ENCODE peak calls at places on chromosome 18, in eight cellular contexts. M is AG09309, X is A549, Z is fibroblast of the aortic adventitia, C is HepG2, R is brain microvascular endothelial cell, N is left ventricle myocardium inferior, U is fibroblast of lung. D is an unnamed sample.
A peak's percentile ranks its signal among the peaks of the same experiment; 100 is the strongest.

GRCh38 chr18:47898696-47899095 is 31.8 kb downstream of the SMAD2 start:
- DNase-seq in M (no peak), X (no peak), Z (no peak), C (peak; percentile 46), R (no peak), N (no peak), U (no peak), D (no peak)

GRCh38 chr18:62105373-62105772 is 81.5 kb downstream of the PIGN start:
- DNase-seq in M (no peak), X (no peak), Z (peak; percentile 51), C (no peak), R (peak; percentile 74), N (no peak), U (peak; percentile 49), D (no peak)

GRCh38 chr18:23196119-23197004 is 61.1 kb downstream of the CABLES1 start:
- DNase-seq in M (no peak), X (no peak), Z (no peak), C (no peak), R (no peak), N (no peak), U (peak; percentile 59), D (no peak)

GRCh38 chr18:47251289-47252120 is at the start of gene SKOR2:
- DNase-seq in M (no peak), X (no peak), Z (no peak), C (no peak), R (no peak), N (no peak), U (peak; percentile 2), D (no peak)

GRCh38 chr18:48820483-48821250 is 130.1 kb downstream of the SMAD7 start:
- DNase-seq in M (no peak), X (no peak), Z (no peak), C (no peak), R (no peak), N (peak; percentile 6), U (no peak), D (no peak)

GRCh38 chr18:45291616-45292612 is 323.4 kb upstream of the SLC14A2 start:
- DNase-seq in M (peak; percentile 37), X (no peak), Z (peak; percentile 4), C (no peak), R (peak; percentile 54), N (no peak), U (peak; percentile 90), D (no peak)

GRCh38 chr18:57569133-57569532 is 17.4 kb downstream of the FECH start:
- DNase-seq in M (no peak), X (no peak), Z (no peak), C (no peak), R (no peak), N (no peak), U (no peak), D (no peak)

GRCh38 chr18:13577091-13577697 is 149.2 kb downstream of the FAM210A start:
- DNase-seq in M (peak; percentile 24), X (no peak), Z (peak; percentile 21), C (no peak), R (peak; percentile 41), N (no peak), U (peak; percentile 65), D (peak; percentile 71)

GRCh38 chr18:31176531-31176930 is 13.9 kb upstream of the DSC1 start:
- DNase-seq in M (no peak), X (no peak), Z (no peak), C (no peak), R (peak; percentile 16), N (no peak), U (peak; percentile 66), D (no peak)

GRCh38 chr18:70693196-70693595 is 404.4 kb downstream of the SOCS6 start:
- DNase-seq in M (no peak), X (no peak), Z (no peak), C (peak; percentile 1), R (peak; percentile 22), N (no peak), U (peak; percentile 1), D (no peak)

GRCh38 chr18:57466745-57467144 is 31.6 kb downstream of the ONECUT2 start:
- DNase-seq in M (no peak), X (no peak), Z (no peak), C (no peak), R (no peak), N (no peak), U (no peak), D (no peak)

GRCh38 chr18:69261436-69261835 is 139.3 kb upstream of the DOK6 start:
- DNase-seq in M (no peak), X (no peak), Z (no peak), C (no peak), R (no peak), N (no peak), U (peak; percentile 39), D (no peak)

GRCh38 chr18:72140007-72140406 is 404.1 kb downstream of the CBLN2 start:
- DNase-seq in M (no peak), X (no peak), Z (no peak), C (no peak), R (no peak), N (no peak), U (no peak), D (no peak)

GRCh38 chr18:23484783-23485182 is 18.5 kb upstream of the RMC1 start:
- DNase-seq in M (no peak), X (no peak), Z (no peak), C (no peak), R (no peak), N (no peak), U (no peak), D (no peak)

GRCh38 chr18:8631265-8631664 is 22.0 kb downstream of the RAB12 start:
- DNase-seq in M (no peak), X (no peak), Z (no peak), C (no peak), R (no peak), N (no peak), U (no peak), D (no peak)

GRCh38 chr18:62607708-62608428 is 85.0 kb downstream of the ZCCHC2 start:
- DNase-seq in M (no peak), X (no peak), Z (no peak), C (no peak), R (no peak), N (no peak), U (no peak), D (no peak)

GRCh38 chr18:61946449-61946848 is 53.6 kb upstream of the RNF152 start:
- DNase-seq in M (no peak), X (no peak), Z (peak; percentile 71), C (no peak), R (peak; percentile 57), N (no peak), U (peak; percentile 89), D (no peak)

GRCh38 chr18:25005602-25006375 is 346.2 kb downstream of the ZNF521 start:
- DNase-seq in M (no peak), X (no peak), Z (peak; percentile 42), C (no peak), R (no peak), N (no peak), U (peak; percentile 34), D (no peak)

GRCh38 chr18:55266981-55267380 is 307.7 kb upstream of the CCDC68 start:
- DNase-seq in M (no peak), X (no peak), Z (no peak), C (no peak), R (no peak), N (no peak), U (no peak), D (no peak)

GRCh38 chr18:24400587-24400986 is 3.0 kb upstream of the OSBPL1A start:
- DNase-seq in M (no peak), X (no peak), Z (no peak), C (no peak), R (no peak), N (no peak), U (peak; percentile 18), D (no peak)

GRCh38 chr18:48942086-48942485 is 8.7 kb downstream of the SMAD7 start:
- DNase-seq in M (no peak), X (no peak), Z (no peak), C (no peak), R (no peak), N (no peak), U (no peak), D (no peak)

DNA sequence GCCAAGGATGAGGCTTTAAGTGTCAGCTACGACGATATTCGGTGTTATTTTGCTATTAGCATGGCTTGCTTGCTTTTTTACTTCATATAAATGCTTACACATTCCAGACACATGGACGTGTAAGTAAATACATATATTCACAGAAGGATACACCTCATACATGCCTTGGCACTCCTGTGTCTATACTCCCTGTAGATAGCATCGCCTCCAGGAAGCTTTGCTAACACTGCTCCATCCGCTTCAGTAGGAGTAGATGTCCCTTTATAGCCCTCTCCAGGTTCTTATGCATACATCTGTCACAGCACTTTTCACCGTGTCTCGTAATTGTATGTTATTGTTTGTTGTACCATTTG is 27.5 kb upstream of the KCTD1 start:
- DNase-seq in M (no peak), X (peak; percentile 46), Z (no peak), C (no peak), R (no peak), N (no peak), U (no peak), D (no peak)
- TF ChIP-seq CTCF in M (no peak), X (no peak), Z (no peak), C (no peak), R (no peak), N (no peak), U (no peak), D (no peak)

GRCh38 chr18:36428431-36429029 is 131.0 kb downstream of the FHOD3 start:
- DNase-seq in M (no peak), X (no peak), Z (no peak), C (no peak), R (no peak), N (no peak), U (no peak), D (no peak)
- TF ChIP-seq CTCF in M (no peak), X (no peak), Z (no peak), C (no peak), R (no peak), N (no peak), U (no peak), D (no peak)

GRCh38 chr18:9695605-9696004 is 12.5 kb upstream of the RAB31 start:
- DNase-seq in M (no peak), X (no peak), Z (no peak), C (no peak), R (no peak), N (no peak), U (no peak), D (no peak)

GRCh38 chr18:9696701-9697100 is 11.4 kb upstream of the RAB31 start:
- DNase-seq in M (no peak), X (no peak), Z (no peak), C (no peak), R (no peak), N (no peak), U (no peak), D (no peak)

GRCh38 chr18:9696112-9696511 is 12.0 kb upstream of the RAB31 start:
- DNase-seq in M (no peak), X (no peak), Z (no peak), C (no peak), R (no peak), N (no peak), U (no peak), D (no peak)

GRCh38 chr18:9694174-9694573 is 13.9 kb upstream of the RAB31 start:
- DNase-seq in M (no peak), X (no peak), Z (no peak), C (no peak), R (no peak), N (no peak), U (no peak), D (no peak)

GRCh38 chr18:9694952-9695495 is 13.1 kb upstream of the RAB31 start:
- DNase-seq in M (no peak), X (no peak), Z (no peak), C (no peak), R (no peak), N (no peak), U (no peak), D (no peak)
- TF ChIP-seq CTCF in M (no peak), X (no peak), Z (no peak), C (peak; percentile 18), R (no peak), N (no peak), U (no peak), D (no peak)

GRCh38 chr18:3666526-3667254 is 216.7 kb downstream of the TGIF1 start:
- DNase-seq in M (no peak), X (no peak), Z (no peak), C (no peak), R (no peak), N (no peak), U (no peak), D (no peak)
- TF ChIP-seq CTCF in M (no peak), X (no peak), Z (no peak), C (no peak), R (no peak), N (peak; percentile 6), U (no peak), D (peak; percentile 41)

D was measured in CD14-positive monocyte.